ENCODE peak calls at places on chromosomes 11 and 22, in ten cellular contexts. P, K, I, Y, L, U, V, N, E and O are unnamed samples.

GRCh38 chr11:45811109-45811435 is 6.1 kb downstream of the SLC35C1 start:
- DNase-seq in V (no peak), Y (no peak), L (no peak), N (no peak), K (no peak), E (no peak), U (no peak), I (no peak), P (no peak), O (no peak)

GRCh38 chr22:46066691-46067090 is 83.6 kb upstream of the PPARA start:
- DNase-seq in N (no peak), U (no peak), Y (no peak), L (no peak), I (no peak), P (no peak), E (no peak), V (no peak), K (peak; percentile 87), O (no peak)

GRCh38 chr11:69050592-69051380 is 2.1 kb downstream of the TPCN2 start:
- DNase-seq in K (no peak), U (no peak), L (no peak), Y (no peak), V (no peak), P (no peak), E (no peak), I (no peak), N (no peak), O (no peak)

GRCh38 chr11:111730871-111731591 is 35.2 kb downstream of the PPP2R1B start:
- DNase-seq in L (no peak), U (no peak), I (no peak), V (no peak), Y (peak; percentile 98), N (no peak), K (no peak), E (no peak), P (no peak), O (no peak)

GRCh38 chr22:42754658-42755057 is 34.0 kb upstream of the A4GALT start:
- DNase-seq in P (no peak), I (no peak), Y (no peak), U (no peak), N (no peak), V (no peak), L (no peak), E (peak; percentile 85), K (peak; percentile 88), O (no peak)

GRCh38 chr11:60482361-60482760 is 10.2 kb upstream of the MS4A12 start:
- DNase-seq in Y (no peak), L (no peak), P (no peak), U (no peak), N (no peak), V (no peak), I (no peak), K (no peak), E (no peak), O (no peak)

GRCh38 chr11:94417386-94417987 is 16.3 kb upstream of the GPR83 start:
- DNase-seq in U (no peak), L (no peak), Y (peak; percentile 72), E (peak; percentile 63), P (no peak), V (no peak), I (no peak), N (no peak), K (peak; percentile 54), O (no peak)

GRCh38 chr11:9330387-9331384 is 16.3 kb upstream of the TMEM41B start:
- DNase-seq in E (no peak), N (no peak), P (no peak), V (no peak), L (no peak), Y (no peak), K (peak; percentile 88), I (no peak), U (no peak), O (no peak)

GRCh38 chr11:46050065-46050464 is 71.2 kb downstream of the PHF21A start:
- DNase-seq in L (peak; percentile 7), V (no peak), Y (peak; percentile 93), N (no peak), I (peak; percentile 2), P (no peak), U (no peak), K (peak; percentile 63), E (peak; percentile 86), O (no peak)

GRCh38 chr11:94785509-94785908 is 17.4 kb downstream of the AMOTL1 start:
- DNase-seq in N (no peak), V (no peak), I (no peak), L (no peak), Y (no peak), K (no peak), E (no peak), U (no peak), P (no peak), O (no peak)

GRCh38 chr11:57512646-57513445 is 2.7 kb downstream of the SLC43A1 start:
- DNase-seq in E (no peak), U (no peak), V (no peak), I (no peak), Y (no peak), N (no peak), K (no peak), P (no peak), L (no peak), O (no peak)

GRCh38 chr11:75784085-75784478 is 15.5 kb downstream of the DGAT2 start:
- DNase-seq in N (no peak), L (no peak), E (no peak), P (no peak), K (no peak), I (no peak), V (no peak), Y (no peak), U (no peak), O (no peak)

GRCh38 chr11:11389238-11389637 is 36.2 kb upstream of the CSNK2A3 start:
- DNase-seq in I (no peak), Y (no peak), N (no peak), L (no peak), U (no peak), K (peak; percentile 35), V (no peak), E (peak; percentile 20), P (no peak), O (no peak)